ENCODE peak calls at places on chromosomes 12 and 14, in four cellular contexts. One of them, this sample, is unnamed.

GRCh38 chr12:104292872-104293794 is 10.4 kb upstream of the EID3 start:
- DNase-seq in pancreas: no peak
- DNase-seq in aorta: no peak
- DNase-seq in WERI-Rb-1: no peak
- DNase-seq in this sample: no peak

GRCh38 chr12:106984588-106985137 is 2.3 kb downstream of the MTERF2 start:
- DNase-seq in aorta: no peak
- DNase-seq in WERI-Rb-1: no peak
- DNase-seq in pancreas: no peak
- DNase-seq in this sample: no peak

GRCh38 chr14:74940956-74941565 is 14.3 kb downstream of the PGF start:
- DNase-seq in pancreas: no peak
- DNase-seq in aorta: peak; percentile 76
- DNase-seq in WERI-Rb-1: no peak
- DNase-seq in this sample: no peak

GRCh38 chr12:121417847-121418246 is 17.9 kb downstream of the RNF34 start:
- DNase-seq in WERI-Rb-1: no peak
- DNase-seq in aorta: no peak
- DNase-seq in pancreas: no peak
- DNase-seq in this sample: no peak

GRCh38 chr12:6850796-6851152 is 312 bp downstream of the CDCA3 start:
- DNase-seq in aorta: peak; percentile 80
- DNase-seq in WERI-Rb-1: no peak
- DNase-seq in pancreas: peak; percentile 42
- DNase-seq in this sample: no peak

GRCh38 chr12:104866286-104866685 is 91.8 kb downstream of the SLC41A2 start:
- DNase-seq in aorta: no peak
- DNase-seq in pancreas: no peak
- DNase-seq in WERI-Rb-1: no peak
- DNase-seq in this sample: no peak

GRCh38 chr12:131755305-131756113 is 44.6 kb downstream of the SFSWAP start:
- DNase-seq in pancreas: no peak
- DNase-seq in aorta: no peak
- DNase-seq in WERI-Rb-1: peak; percentile 58
- DNase-seq in this sample: no peak

GRCh38 chr14:78921856-78922255 is 751.7 kb downstream of the NRXN3 start:
- DNase-seq in aorta: no peak
- DNase-seq in WERI-Rb-1: no peak
- DNase-seq in pancreas: no peak
- DNase-seq in this sample: no peak

GRCh38 chr12:34303091-34303870 is 281.0 kb downstream of the ALG10 start:
- DNase-seq in pancreas: no peak
- DNase-seq in aorta: peak; percentile 64
- DNase-seq in WERI-Rb-1: no peak
- DNase-seq in this sample: no peak

GRCh38 chr12:34300376-34301250 is 278.3 kb downstream of the ALG10 start:
- DNase-seq in pancreas: no peak
- DNase-seq in aorta: peak; percentile 57
- DNase-seq in WERI-Rb-1: no peak
- DNase-seq in this sample: no peak

GRCh38 chr12:34299802-34300193 is 277.5 kb downstream of the ALG10 start:
- DNase-seq in pancreas: no peak
- DNase-seq in WERI-Rb-1: no peak
- DNase-seq in aorta: peak; percentile 51
- DNase-seq in this sample: no peak

GRCh38 chr12:34302131-34302885 is 280.0 kb downstream of the ALG10 start:
- DNase-seq in pancreas: no peak
- DNase-seq in WERI-Rb-1: no peak
- DNase-seq in aorta: peak; percentile 67
- DNase-seq in this sample: no peak

DNA sequence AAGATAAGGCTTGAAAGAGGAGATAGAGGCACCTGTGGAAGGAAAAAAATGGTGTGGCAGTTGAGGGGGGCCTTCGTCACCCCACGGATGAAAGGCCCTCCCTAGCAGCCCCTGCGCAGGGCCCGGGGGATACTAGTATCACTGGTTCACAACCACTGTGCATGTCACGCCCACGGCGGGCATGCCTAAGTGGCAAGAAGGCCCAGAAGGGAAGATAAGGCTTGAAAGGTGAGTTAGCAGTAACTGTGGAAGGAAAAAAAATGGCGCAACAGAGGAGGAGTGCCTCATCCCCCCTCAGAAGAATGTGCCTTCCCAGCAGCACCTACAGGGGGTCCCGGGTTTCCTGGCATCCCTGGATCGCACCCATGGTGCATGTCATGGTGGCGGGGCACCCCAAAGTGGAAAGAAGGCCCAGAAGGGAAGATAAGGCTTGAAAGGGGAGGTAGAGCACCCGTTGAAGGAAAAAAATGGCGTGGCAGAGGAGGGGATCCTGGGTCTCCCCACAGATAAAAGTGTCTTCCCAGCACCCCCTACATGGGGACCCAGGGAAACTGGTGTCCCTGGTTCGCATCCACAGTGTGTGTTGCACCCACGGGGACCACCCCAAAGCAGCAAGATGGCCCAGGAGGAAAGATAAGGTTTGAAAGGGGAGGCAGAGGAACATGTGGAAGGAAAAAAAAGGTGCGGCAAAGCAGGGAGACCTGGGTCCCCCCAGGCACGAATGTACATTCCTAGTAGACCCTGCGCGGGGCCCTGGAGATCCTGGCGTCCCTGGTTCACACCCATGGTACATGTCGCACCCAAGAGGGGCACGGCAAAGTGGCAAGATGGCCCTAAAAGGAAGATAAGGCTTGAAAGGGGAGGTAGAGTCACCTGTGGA is 279.2 kb downstream of the ALG10 start:
- DNase-seq in WERI-Rb-1: no peak
- DNase-seq in aorta: peak; percentile 36
- DNase-seq in pancreas: no peak
- DNase-seq in this sample: no peak
- H3K9me3 ChIP-seq in WERI-Rb-1: no peaks in the 10 kb centered on the region
- H3K9me3 ChIP-seq in aorta: no peaks in the 10 kb centered on the region
- H3K9me3 ChIP-seq in pancreas: no peaks in the 10 kb centered on the region
- H3K9me3 ChIP-seq in this sample: no peaks in the 10 kb centered on the region

GRCh38 chr12:34404377-34405285 is 382.3 kb downstream of the ALG10 start:
- DNase-seq in WERI-Rb-1: peak; percentile 1
- DNase-seq in pancreas: no peak
- DNase-seq in aorta: peak; percentile 52
- DNase-seq in this sample: no peak

GRCh38 chr12:34405286-34406227 is 383.3 kb downstream of the ALG10 start:
- DNase-seq in WERI-Rb-1: no peak
- DNase-seq in pancreas: no peak
- DNase-seq in aorta: peak; percentile 57
- DNase-seq in this sample: peak; percentile 5

GRCh38 chr12:34407813-34408212 is 385.5 kb downstream of the ALG10 start:
- DNase-seq in pancreas: no peak
- DNase-seq in WERI-Rb-1: no peak
- DNase-seq in aorta: no peak
- DNase-seq in this sample: no peak

GRCh38 chr12:34406228-34406995 is 384.1 kb downstream of the ALG10 start:
- DNase-seq in pancreas: peak; percentile 0
- DNase-seq in aorta: peak; percentile 51
- DNase-seq in WERI-Rb-1: peak; percentile 0
- DNase-seq in this sample: no peak

GRCh38 chr12:34406996-34407300 is 384.7 kb downstream of the ALG10 start:
- DNase-seq in WERI-Rb-1: no peak
- DNase-seq in aorta: peak; percentile 57
- DNase-seq in pancreas: no peak
- DNase-seq in this sample: peak; percentile 3
- H3K9me3 ChIP-seq in WERI-Rb-1: peaks cover 9% of the 10 kb centered on the region
- H3K9me3 ChIP-seq in aorta: peaks cover 9% of the 10 kb centered on the region
- H3K9me3 ChIP-seq in pancreas: no peaks in the 10 kb centered on the region
- H3K9me3 ChIP-seq in this sample: peaks cover 4% of the 10 kb centered on the region

DNA sequence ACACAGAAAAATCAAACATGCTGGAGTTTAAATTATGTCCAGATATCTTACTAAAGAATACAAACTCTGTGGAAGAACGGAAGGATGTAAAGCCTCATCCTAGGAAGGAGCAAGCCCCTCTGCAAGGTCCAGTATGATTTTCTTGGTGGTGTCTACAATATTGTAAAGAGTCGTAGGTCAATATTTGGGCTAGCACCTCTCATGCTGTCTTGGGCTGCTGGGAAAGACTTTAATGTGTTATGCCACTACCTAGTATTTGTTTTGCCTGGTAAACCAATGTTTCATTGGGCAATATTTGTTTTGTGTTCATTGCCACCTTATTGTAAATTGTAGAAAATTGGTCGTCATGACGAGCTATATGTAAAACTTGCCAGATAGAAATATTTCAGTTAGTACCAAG is 26.6 kb downstream of the RESF1 start:
- DNase-seq in pancreas: no peak
- DNase-seq in WERI-Rb-1: no peak
- DNase-seq in aorta: no peak
- DNase-seq in this sample: no peak
- H3K9me3 ChIP-seq in pancreas: no peaks in the 10 kb centered on the region
- H3K9me3 ChIP-seq in WERI-Rb-1: peaks cover 10% of the 10 kb centered on the region
- H3K9me3 ChIP-seq in aorta: peaks cover 3% of the 10 kb centered on the region
- H3K9me3 ChIP-seq in this sample: peaks cover 36% of the 10 kb centered on the region

DNA sequence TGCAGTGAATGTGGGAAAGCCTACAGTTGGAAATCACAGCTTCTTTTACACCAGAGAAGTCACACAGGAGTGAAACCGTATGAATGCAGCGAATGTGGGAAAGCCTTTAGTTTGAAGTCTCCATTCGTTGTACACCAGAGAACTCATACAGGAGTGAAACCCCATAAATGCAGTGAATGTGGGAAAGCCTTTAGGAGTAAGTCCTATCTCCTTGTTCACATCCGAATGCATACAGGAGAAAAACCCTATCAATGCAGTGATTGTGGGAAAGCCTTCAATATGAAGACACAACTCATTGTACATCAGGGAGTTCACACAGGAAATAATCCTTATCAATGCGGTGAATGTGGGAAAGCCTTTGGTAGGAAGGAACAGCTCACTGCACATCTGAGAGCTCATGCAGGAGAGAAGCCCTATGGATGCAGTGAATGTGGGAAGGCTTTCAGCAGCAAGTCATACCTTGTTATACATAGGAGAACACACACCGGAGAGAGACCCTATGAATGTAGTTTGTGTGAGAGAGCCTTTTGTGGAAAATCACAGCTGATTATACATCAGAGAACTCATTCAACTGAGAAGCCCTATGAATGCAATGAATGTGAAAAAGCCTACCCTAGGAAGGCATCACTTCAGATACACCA is 24.6 kb downstream of the ZNF26 start:
- DNase-seq in pancreas: no peak
- DNase-seq in WERI-Rb-1: no peak
- DNase-seq in aorta: no peak
- DNase-seq in this sample: no peak
- H3K9me3 ChIP-seq in pancreas: no peaks in the 10 kb centered on the region
- H3K9me3 ChIP-seq in WERI-Rb-1: peaks cover 6% of the 10 kb centered on the region
- H3K9me3 ChIP-seq in aorta: peaks cover 44% of the 10 kb centered on the region
- H3K9me3 ChIP-seq in this sample: peaks cover 76% of the 10 kb centered on the region

GRCh38 chr12:65540140-65540539 is 261.7 kb downstream of the MSRB3 start:
- DNase-seq in aorta: no peak
- DNase-seq in pancreas: no peak
- DNase-seq in WERI-Rb-1: no peak
- DNase-seq in this sample: no peak

GRCh38 chr12:65537978-65538377 is 259.5 kb downstream of the MSRB3 start:
- DNase-seq in aorta: no peak
- DNase-seq in pancreas: no peak
- DNase-seq in WERI-Rb-1: no peak
- DNase-seq in this sample: no peak

GRCh38 chr12:65535951-65536350 is 257.5 kb downstream of the MSRB3 start:
- DNase-seq in pancreas: no peak
- DNase-seq in aorta: no peak
- DNase-seq in WERI-Rb-1: no peak
- DNase-seq in this sample: no peak

GRCh38 chr12:65536876-65537661 is 258.6 kb downstream of the MSRB3 start:
- DNase-seq in pancreas: no peak
- DNase-seq in WERI-Rb-1: no peak
- DNase-seq in aorta: peak; percentile 83
- DNase-seq in this sample: no peak

DNA sequence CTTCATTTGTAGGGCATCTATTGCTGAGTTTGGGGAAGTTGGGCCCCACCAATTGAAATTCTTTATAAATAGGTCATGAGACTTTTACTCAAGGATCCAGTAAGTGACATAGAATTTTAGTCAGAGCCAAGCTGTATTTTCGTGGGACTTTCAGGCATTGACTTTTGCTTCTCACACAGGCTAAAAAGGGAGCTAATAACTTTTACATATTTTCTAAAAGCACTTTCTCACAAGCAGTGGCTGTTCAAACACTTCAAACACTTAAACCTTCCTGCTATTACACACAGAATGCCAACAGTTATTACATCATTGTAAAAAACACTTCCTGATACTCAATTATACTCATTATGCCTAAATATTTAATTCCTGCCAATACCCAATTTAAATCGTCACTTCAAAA is 260.6 kb downstream of the MSRB3 start:
- DNase-seq in pancreas: no peak
- DNase-seq in WERI-Rb-1: no peak
- DNase-seq in aorta: no peak
- DNase-seq in this sample: no peak
- H3K9me3 ChIP-seq in pancreas: no peaks in the 10 kb centered on the region
- H3K9me3 ChIP-seq in WERI-Rb-1: peaks cover 5% of the 10 kb centered on the region
- H3K9me3 ChIP-seq in aorta: peaks cover 2% of the 10 kb centered on the region
- H3K9me3 ChIP-seq in this sample: no peaks in the 10 kb centered on the region

GRCh38 chr14:40985584-40985983 is 621.1 kb upstream of the LRFN5 start:
- DNase-seq in aorta: no peak
- DNase-seq in WERI-Rb-1: no peak
- DNase-seq in pancreas: no peak
- DNase-seq in this sample: no peak

GRCh38 chr14:40981247-40981646 is 625.4 kb upstream of the LRFN5 start:
- DNase-seq in WERI-Rb-1: no peak
- DNase-seq in aorta: no peak
- DNase-seq in pancreas: no peak
- DNase-seq in this sample: no peak

GRCh38 chr14:40989260-40989659 is 617.4 kb upstream of the LRFN5 start:
- DNase-seq in WERI-Rb-1: no peak
- DNase-seq in aorta: no peak
- DNase-seq in pancreas: no peak
- DNase-seq in this sample: no peak

GRCh38 chr14:40987481-40987880 is 619.2 kb upstream of the LRFN5 start:
- DNase-seq in pancreas: no peak
- DNase-seq in aorta: no peak
- DNase-seq in WERI-Rb-1: no peak
- DNase-seq in this sample: no peak

GRCh38 chr14:40983604-40984003 is 623.1 kb upstream of the LRFN5 start:
- DNase-seq in WERI-Rb-1: no peak
- DNase-seq in pancreas: no peak
- DNase-seq in aorta: no peak
- DNase-seq in this sample: no peak
- H3K9me3 ChIP-seq in WERI-Rb-1: no peaks in the 10 kb centered on the region
- H3K9me3 ChIP-seq in pancreas: no peaks in the 10 kb centered on the region
- H3K9me3 ChIP-seq in aorta: peaks cover 2% of the 10 kb centered on the region
- H3K9me3 ChIP-seq in this sample: no peaks in the 10 kb centered on the region